ENCODE peak calls at places on chromosomes 11 and 22, in nine cellular contexts. One of them, this sample, is unnamed.
A peak's percentile ranks its signal among the peaks of the same experiment; 100 is the strongest.

GRCh38 chr11:9752091-9752490 is 88.2 kb downstream of the SWAP70 start:
- DNase-seq in body of pancreas: peak; percentile 78
- DNase-seq in uterus: no peak
- DNase-seq in HCT116: no peak
- DNase-seq in H1: no peak
- DNase-seq in IMR-90: peak; percentile 48
- DNase-seq in A549: no peak
- DNase-seq in ovary: no peak
- DNase-seq in stomach: peak; percentile 43
- DNase-seq in this sample: no peak

GRCh38 chr11:1471736-1472135 is 14.8 kb downstream of the MOB2 start:
- DNase-seq in H1: no peak
- DNase-seq in body of pancreas: peak; percentile 3
- DNase-seq in stomach: no peak
- DNase-seq in ovary: peak; percentile 5
- DNase-seq in IMR-90: no peak
- DNase-seq in A549: no peak
- DNase-seq in HCT116: no peak
- DNase-seq in uterus: no peak
- DNase-seq in this sample: peak; percentile 63

GRCh38 chr11:125621995-125622394 is 3.0 kb upstream of the CHEK1 start:
- DNase-seq in A549: peak; percentile 7
- DNase-seq in uterus: no peak
- DNase-seq in H1: no peak
- DNase-seq in stomach: no peak
- DNase-seq in HCT116: no peak
- DNase-seq in ovary: no peak
- DNase-seq in IMR-90: peak; percentile 77
- DNase-seq in body of pancreas: no peak
- DNase-seq in this sample: no peak

GRCh38 chr11:45848654-45849081 is 1.4 kb downstream of the CRY2 start:
- DNase-seq in A549: no peak
- DNase-seq in stomach: peak; percentile 60
- DNase-seq in ovary: no peak
- DNase-seq in IMR-90: no peak
- DNase-seq in HCT116: no peak
- DNase-seq in H1: no peak
- DNase-seq in body of pancreas: peak; percentile 61
- DNase-seq in uterus: no peak
- DNase-seq in this sample: no peak

GRCh38 chr11:8654503-8654902 is 28.0 kb downstream of the TRIM66 start:
- DNase-seq in body of pancreas: no peak
- DNase-seq in stomach: no peak
- DNase-seq in IMR-90: peak; percentile 34
- DNase-seq in ovary: no peak
- DNase-seq in HCT116: no peak
- DNase-seq in uterus: no peak
- DNase-seq in H1: no peak
- DNase-seq in A549: no peak
- DNase-seq in this sample: no peak

GRCh38 chr11:45722144-45722543 is 56.7 kb upstream of the CHST1 start:
- DNase-seq in uterus: no peak
- DNase-seq in A549: peak; percentile 39
- DNase-seq in ovary: no peak
- DNase-seq in HCT116: no peak
- DNase-seq in IMR-90: no peak
- DNase-seq in stomach: no peak
- DNase-seq in H1: peak; percentile 17
- DNase-seq in body of pancreas: no peak
- DNase-seq in this sample: no peak

GRCh38 chr11:67732045-67732787 is 57.8 kb upstream of the ALDH3B2 start:
- DNase-seq in A549: peak; percentile 56
- DNase-seq in IMR-90: no peak
- DNase-seq in uterus: no peak
- DNase-seq in ovary: no peak
- DNase-seq in HCT116: peak; percentile 4
- DNase-seq in body of pancreas: peak; percentile 60
- DNase-seq in H1: no peak
- DNase-seq in stomach: no peak
- DNase-seq in this sample: no peak

GRCh38 chr22:46051646-46052045 is 74.7 kb upstream of the WNT7B start:
- DNase-seq in A549: no peak
- DNase-seq in ovary: no peak
- DNase-seq in H1: no peak
- DNase-seq in uterus: no peak
- DNase-seq in body of pancreas: no peak
- DNase-seq in IMR-90: no peak
- DNase-seq in HCT116: no peak
- DNase-seq in stomach: peak; percentile 21
- DNase-seq in this sample: peak; percentile 56

GRCh38 chr22:49825436-49825835 is 2.2 kb downstream of the BRD1 start:
- DNase-seq in uterus: no peak
- DNase-seq in HCT116: no peak
- DNase-seq in body of pancreas: no peak
- DNase-seq in A549: no peak
- DNase-seq in IMR-90: peak; percentile 66
- DNase-seq in ovary: no peak
- DNase-seq in stomach: no peak
- DNase-seq in H1: no peak
- DNase-seq in this sample: no peak

GRCh38 chr11:120467627-120468026 is 43.9 kb upstream of the GRIK4 start:
- DNase-seq in stomach: no peak
- DNase-seq in ovary: no peak
- DNase-seq in HCT116: no peak
- DNase-seq in uterus: no peak
- DNase-seq in body of pancreas: no peak
- DNase-seq in A549: peak; percentile 9
- DNase-seq in H1: no peak
- DNase-seq in IMR-90: peak; percentile 48
- DNase-seq in this sample: no peak

GRCh38 chr11:102244681-102245409 is 72.4 kb upstream of the BIRC3 start:
- DNase-seq in stomach: no peak
- DNase-seq in A549: peak; percentile 45
- DNase-seq in body of pancreas: no peak
- DNase-seq in uterus: no peak
- DNase-seq in H1: no peak
- DNase-seq in IMR-90: peak; percentile 87
- DNase-seq in ovary: no peak
- DNase-seq in HCT116: peak; percentile 53
- DNase-seq in this sample: no peak

GRCh38 chr11:68311155-68312116 is 955 bp upstream of the LRP5 start:
- DNase-seq in IMR-90: no peak
- DNase-seq in A549: no peak
- DNase-seq in HCT116: no peak
- DNase-seq in body of pancreas: peak; percentile 44
- DNase-seq in stomach: no peak
- DNase-seq in ovary: no peak
- DNase-seq in uterus: no peak
- DNase-seq in H1: no peak
- DNase-seq in this sample: no peak

GRCh38 chr11:76798656-76799055 is 15.5 kb downstream of the TSKU start:
- DNase-seq in HCT116: no peak
- DNase-seq in stomach: no peak
- DNase-seq in ovary: no peak
- DNase-seq in body of pancreas: no peak
- DNase-seq in IMR-90: no peak
- DNase-seq in A549: no peak
- DNase-seq in uterus: no peak
- DNase-seq in H1: no peak
- DNase-seq in this sample: peak; percentile 72

GRCh38 chr22:22552630-22553029 is 6.4 kb downstream of the PRAME start:
- DNase-seq in H1: no peak
- DNase-seq in HCT116: no peak
- DNase-seq in IMR-90: no peak
- DNase-seq in body of pancreas: no peak
- DNase-seq in ovary: no peak
- DNase-seq in uterus: no peak
- DNase-seq in stomach: no peak
- DNase-seq in A549: peak; percentile 21
- DNase-seq in this sample: no peak

GRCh38 chr11:123145220-123145619 is 49.8 kb downstream of the CLMP start:
- DNase-seq in IMR-90: peak; percentile 87
- DNase-seq in uterus: peak; percentile 30
- DNase-seq in HCT116: peak; percentile 73
- DNase-seq in H1: no peak
- DNase-seq in ovary: peak; percentile 49
- DNase-seq in stomach: no peak
- DNase-seq in body of pancreas: peak; percentile 67
- DNase-seq in A549: peak; percentile 94
- DNase-seq in this sample: no peak

GRCh38 chr11:96969251-96969650 is 579.4 kb downstream of the JRKL start:
- DNase-seq in A549: no peak
- DNase-seq in ovary: no peak
- DNase-seq in body of pancreas: no peak
- DNase-seq in stomach: no peak
- DNase-seq in uterus: no peak
- DNase-seq in IMR-90: no peak
- DNase-seq in H1: no peak
- DNase-seq in HCT116: no peak
- DNase-seq in this sample: no peak

GRCh38 chr11:74004694-74005615 is 3.9 kb downstream of the UCP3 start:
- DNase-seq in body of pancreas: no peak
- DNase-seq in A549: no peak
- DNase-seq in HCT116: no peak
- DNase-seq in stomach: peak; percentile 53
- DNase-seq in uterus: no peak
- DNase-seq in H1: no peak
- DNase-seq in IMR-90: no peak
- DNase-seq in ovary: no peak
- DNase-seq in this sample: peak; percentile 52

GRCh38 chr22:31227186-31227585 is 15.1 kb downstream of the LIMK2 start:
- DNase-seq in HCT116: no peak
- DNase-seq in stomach: no peak
- DNase-seq in A549: no peak
- DNase-seq in body of pancreas: no peak
- DNase-seq in ovary: no peak
- DNase-seq in H1: no peak
- DNase-seq in IMR-90: no peak
- DNase-seq in uterus: no peak
- DNase-seq in this sample: no peak
- TF ChIP-seq POLR2A in HCT116: no peak
- TF ChIP-seq POLR2A in stomach: no peak
- TF ChIP-seq POLR2A in A549: no peak
- TF ChIP-seq POLR2A in body of pancreas: no peak
- TF ChIP-seq POLR2A in ovary: no peak
- TF ChIP-seq POLR2A in H1: no peak
- TF ChIP-seq POLR2A in IMR-90: no peak
- TF ChIP-seq POLR2A in uterus: no peak
- TF ChIP-seq POLR2A in this sample: no peak

GRCh38 chr11:48058064-48058463 is 77.7 kb downstream of the PTPRJ start:
- DNase-seq in stomach: no peak
- DNase-seq in uterus: no peak
- DNase-seq in H1: no peak
- DNase-seq in IMR-90: no peak
- DNase-seq in body of pancreas: no peak
- DNase-seq in HCT116: no peak
- DNase-seq in ovary: no peak
- DNase-seq in A549: no peak
- DNase-seq in this sample: no peak
- H3K4me1 ChIP-seq in stomach: peaks cover 72% of the 10 kb centered on the region
- H3K4me1 ChIP-seq in uterus: no peaks in the 10 kb centered on the region
- H3K4me1 ChIP-seq in H1: no peaks in the 10 kb centered on the region
- H3K4me1 ChIP-seq in IMR-90: peaks cover 15% of the 10 kb centered on the region
- H3K4me1 ChIP-seq in body of pancreas: peaks cover 19% of the 10 kb centered on the region
- H3K4me1 ChIP-seq in HCT116: peaks cover 21% of the 10 kb centered on the region
- H3K4me1 ChIP-seq in ovary: no peaks in the 10 kb centered on the region
- H3K4me1 ChIP-seq in A549: peaks cover 77% of the 10 kb centered on the region
- H3K4me1 ChIP-seq in this sample: peaks cover 16% of the 10 kb centered on the region

GRCh38 chr11:86741489-86742435 is 58.6 kb upstream of the PRSS23 start:
- DNase-seq in HCT116: no peak
- DNase-seq in body of pancreas: no peak
- DNase-seq in A549: peak; percentile 94
- DNase-seq in stomach: no peak
- DNase-seq in H1: no peak
- DNase-seq in ovary: no peak
- DNase-seq in uterus: no peak
- DNase-seq in IMR-90: peak; percentile 95
- DNase-seq in this sample: no peak
- H3K27ac ChIP-seq in HCT116: peak overlapping the region; percentile 87
- H3K27ac ChIP-seq in body of pancreas: peak overlapping the region; percentile 46
- H3K27ac ChIP-seq in A549: peak overlapping the region; percentile 88
- H3K27ac ChIP-seq in stomach: peak overlapping the region; percentile 84
- H3K27ac ChIP-seq in H1: no peak overlapping the region
- H3K27ac ChIP-seq in ovary: peak overlapping the region; percentile 68
- H3K27ac ChIP-seq in uterus: peak overlapping the region; percentile 97
- H3K27ac ChIP-seq in IMR-90: peak overlapping the region; percentile 97
- H3K27ac ChIP-seq in this sample: peak overlapping the region; percentile 83

GRCh38 chr11:57667065-57667714 is 724 bp upstream of the ZDHHC5 start:
- DNase-seq in uterus: peak; percentile 94
- DNase-seq in stomach: peak; percentile 97
- DNase-seq in H1: peak; percentile 96
- DNase-seq in IMR-90: peak; percentile 99
- DNase-seq in ovary: peak; percentile 97
- DNase-seq in HCT116: peak; percentile 98
- DNase-seq in A549: peak; percentile 99
- DNase-seq in body of pancreas: peak; percentile 99
- DNase-seq in this sample: peak; percentile 100
- TF ChIP-seq POLR2A in uterus: no peak
- TF ChIP-seq POLR2A in stomach: no peak
- TF ChIP-seq POLR2A in H1: no peak
- TF ChIP-seq POLR2A in IMR-90: no peak
- TF ChIP-seq POLR2A in ovary: no peak
- TF ChIP-seq POLR2A in HCT116: no peak
- TF ChIP-seq POLR2A in A549: peak; percentile 74
- TF ChIP-seq POLR2A in body of pancreas: no peak
- TF ChIP-seq POLR2A in this sample: no peak